ENCODE peak calls at places on chromosomes 2 and 18, in seven cellular contexts. J is aorta, C is tibial nerve, X is left ventricle myocardium inferior, H is heart left ventricle, A is ovary, B is caudate nucleus. T is an unnamed sample.

GRCh38 chr2:160910681-160911080 is 249.5 kb upstream of the TANK start:
- DNase-seq in A (no peak), X (no peak), B (no peak), H (no peak), C (no peak), J (no peak), T (no peak)

GRCh38 chr18:39414009-39414700 is 1848.6 kb upstream of the CELF4 start:
- DNase-seq in X (no peak), J (no peak), C (no peak), B (no peak), A (no peak), H (no peak), T (no peak)

GRCh38 chr2:224069172-224069571 is 30.1 kb upstream of the SERPINE2 start:
- DNase-seq in X (peak), J (no peak), H (peak), B (no peak), C (no peak), A (no peak), T (no peak)

GRCh38 chr2:167783266-167784070 is 463.9 kb downstream of the STK39 start:
- DNase-seq in A (no peak), B (peak), J (no peak), C (no peak), H (no peak), X (no peak), T (no peak)

GRCh38 chr2:159285929-159286708 is at the start of gene WDSUB1:
- DNase-seq in A (peak), C (peak), B (peak), H (peak), X (peak), J (peak), T (peak)

GRCh38 chr18:49563130-49563540 is 1.3 kb downstream of the LIPG start:
- DNase-seq in C (no peak), J (no peak), B (no peak), X (no peak), A (no peak), H (no peak), T (no peak)

GRCh38 chr2:201765799-201766198 is 14.9 kb downstream of the ALS2 start:
- DNase-seq in A (no peak), C (no peak), X (no peak), H (no peak), J (no peak), B (no peak), T (no peak)

GRCh38 chr2:40397720-40398119 is 54.2 kb downstream of the SLC8A1 start:
- DNase-seq in X (no peak), B (no peak), C (no peak), J (no peak), H (no peak), A (no peak), T (no peak)

GRCh38 chr18:50377061-50377798 is 2.4 kb downstream of the SKA1 start:
- DNase-seq in X (no peak), J (no peak), H (no peak), B (no peak), C (no peak), A (no peak), T (no peak)

GRCh38 chr2:27545348-27546141 is 37.3 kb upstream of the ZNF512 start:
- DNase-seq in X (no peak), B (no peak), A (no peak), C (no peak), J (no peak), H (no peak), T (no peak)

GRCh38 chr2:240460781-240461431 is 25.4 kb downstream of the GPC1 start:
- DNase-seq in J (peak), A (peak), H (peak), B (no peak), X (peak), C (no peak), T (peak)

GRCh38 chr2:7023542-7023941 is 106.3 kb downstream of the RNF144A start:
- DNase-seq in A (no peak), J (no peak), C (no peak), B (no peak), X (no peak), H (no peak), T (no peak)

GRCh38 chr2:18896106-18896505 is 306.7 kb upstream of the NT5C1B start:
- DNase-seq in C (no peak), A (no peak), H (no peak), B (no peak), X (no peak), J (no peak), T (no peak)

GRCh38 chr2:134683561-134684112 is 35.2 kb downstream of the TMEM163 start:
- DNase-seq in A (no peak), X (no peak), J (no peak), C (no peak), B (no peak), H (no peak), T (no peak)

GRCh38 chr2:29323961-29324360 is 208.7 kb downstream of the CLIP4 start:
- DNase-seq in X (no peak), J (no peak), C (no peak), B (no peak), H (no peak), A (no peak), T (no peak)

GRCh38 chr18:75857558-75857957 is 430.1 kb upstream of the SMIM21 start:
- DNase-seq in B (no peak), A (no peak), C (no peak), X (no peak), J (no peak), H (no peak), T (no peak)

GRCh38 chr2:63326473-63326872 is 261.8 kb downstream of the WDPCP start:
- DNase-seq in B (no peak), J (no peak), H (no peak), X (no peak), C (no peak), A (no peak), T (no peak)

GRCh38 chr2:75462714-75463113 is 98.0 kb downstream of the EVA1A start:
- DNase-seq in A (no peak), X (no peak), B (no peak), C (no peak), J (no peak), H (no peak), T (no peak)

GRCh38 chr2:98086491-98087446 is at the start of gene VWA3B:
- DNase-seq in A (peak), B (peak), J (peak), H (peak), C (no peak), X (peak), T (no peak)

GRCh38 chr2:135055182-135055786 is 3.2 kb downstream of the RAB3GAP1 start:
- DNase-seq in X (no peak), J (no peak), C (no peak), A (no peak), H (no peak), B (no peak), T (peak)

GRCh38 chr2:54161660-54162059 is 46.2 kb downstream of the ACYP2 start:
- DNase-seq in B (no peak), X (no peak), H (no peak), A (no peak), C (no peak), J (no peak), T (no peak)

GRCh38 chr2:237097911-237098702 is 12.4 kb downstream of the COPS8 start:
- DNase-seq in H (no peak), J (no peak), B (no peak), C (no peak), A (no peak), X (no peak), T (no peak)

GRCh38 chr18:12010187-12010802 is 29.0 kb downstream of the IMPA2 start:
- DNase-seq in C (no peak), H (no peak), B (no peak), J (peak), X (no peak), A (peak), T (no peak)

GRCh38 chr2:138090330-138090729 is 126.1 kb downstream of the HNMT start:
- DNase-seq in J (no peak), H (no peak), X (no peak), C (peak), A (no peak), B (no peak), T (no peak)

DNA sequence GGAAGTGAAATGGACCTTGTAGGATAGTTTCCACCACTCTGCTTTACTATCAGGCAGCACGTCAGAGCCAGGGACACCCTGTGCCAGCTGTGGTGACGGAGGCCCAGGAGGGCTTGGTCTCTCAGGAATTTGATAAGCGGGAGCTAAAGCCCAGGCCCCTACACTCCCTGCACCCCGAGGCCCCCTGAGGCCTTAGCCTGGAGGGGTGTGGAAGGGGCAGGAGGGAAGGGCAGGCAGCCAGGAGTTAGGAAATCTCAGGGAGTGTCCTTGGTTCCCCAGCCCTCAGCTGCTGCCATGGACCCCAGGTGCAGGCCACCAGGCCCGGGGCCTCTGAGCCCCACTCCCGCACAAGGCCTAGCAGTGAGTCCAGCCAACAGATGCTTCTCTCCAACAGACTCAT is 38.2 kb downstream of the PDIA6 start:
- DNase-seq in J (peak), C (no peak), A (no peak), X (peak), H (peak), B (no peak), T (peak)
- H3K27ac ChIP-seq in J (no peak), C (no peak), A (no peak), X (peak), H (peak), B (no peak), T (no peak)

GRCh38 chr2:184599054-184599874 is 935 bp downstream of the ZNF804A start:
- DNase-seq in B (no peak), J (no peak), C (no peak), X (no peak), H (no peak), A (no peak), T (no peak)
- H3K27ac ChIP-seq in B (peak), J (no peak), C (no peak), X (no peak), H (no peak), A (no peak), T (no peak)

DNA sequence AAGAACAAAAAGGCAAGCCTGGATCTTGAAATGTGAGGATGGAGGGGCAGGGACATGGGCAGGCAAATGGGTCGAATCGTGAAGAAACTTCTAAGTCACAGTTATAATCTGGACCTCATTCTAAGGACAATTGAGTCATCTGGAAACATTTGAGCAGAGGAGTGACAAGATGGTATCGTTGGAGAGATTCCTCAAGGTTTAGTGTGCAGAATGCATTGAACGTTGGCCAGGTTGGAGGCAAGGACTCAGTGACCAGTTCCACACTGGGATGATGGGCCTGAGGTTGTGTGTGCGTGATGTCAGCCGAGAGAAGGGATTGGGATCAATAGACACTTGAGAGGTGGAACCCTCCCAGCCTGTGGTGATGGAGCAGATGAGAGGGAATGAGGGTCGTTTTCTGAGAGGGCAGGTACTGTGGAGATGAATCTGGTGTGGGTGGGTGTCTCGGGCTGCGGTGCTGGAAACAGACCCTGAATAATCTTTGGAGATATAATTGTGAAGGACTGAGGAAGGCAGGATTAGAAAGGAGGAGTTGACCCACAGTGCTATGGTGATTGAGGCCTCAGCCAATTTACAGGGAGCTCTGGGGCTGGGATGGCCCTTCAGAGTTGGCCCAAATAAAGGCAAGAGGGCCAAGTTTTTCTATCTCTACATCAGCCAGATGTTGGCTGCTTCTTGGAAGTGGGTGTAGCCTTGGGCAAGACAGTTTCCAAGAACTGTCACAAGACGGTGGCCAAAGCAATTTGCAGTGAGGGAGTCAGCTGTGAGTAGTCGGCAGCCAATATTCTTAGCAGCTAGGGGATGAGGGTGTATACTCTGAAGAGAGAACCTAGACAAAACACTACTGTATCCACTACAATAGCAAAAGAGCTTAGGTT is 5.8 kb upstream of the ZNF532 start:
- DNase-seq in B (no peak), X (no peak), A (no peak), C (peak), J (no peak), H (peak), T (peak)
- H3K27ac ChIP-seq in B (peak), X (peak), A (no peak), C (peak), J (peak), H (no peak), T (peak)

GRCh38 chr2:73938761-73939352 is 12.2 kb downstream of the DGUOK start:
- DNase-seq in H (no peak), C (no peak), J (no peak), A (no peak), X (no peak), B (no peak), T (no peak)
- H3K27ac ChIP-seq in H (no peak), C (no peak), J (no peak), A (no peak), X (peak), B (no peak), T (no peak)

T was measured in tibial artery.